ENCODE peak calls at places on chromosomes 6 and 20, in five cellular contexts. U is A549, O is H1, V is HepG2, B is K562. H is an unnamed sample.

GRCh38 chr6:167787896-167788530 is 38.7 kb upstream of the AFDN start:
- DNase-seq in B (peak; percentile 34), V (no peak), O (no peak), U (no peak), H (no peak)

GRCh38 chr6:106735828-106736227 is 106.5 kb downstream of the QRSL1 start:
- DNase-seq in U (no peak), O (no peak), V (no peak), B (no peak), H (no peak)

GRCh38 chr6:119322715-119323350 is 26.7 kb downstream of the MAN1A1 start:
- DNase-seq in O (no peak), B (no peak), V (no peak), U (no peak), H (no peak)

GRCh38 chr6:157681041-157681650 is 141.9 kb upstream of the SNX9 start:
- DNase-seq in B (no peak), V (no peak), O (no peak), U (no peak), H (no peak)

GRCh38 chr6:106966229-106966628 is 8.3 kb downstream of the CD24 start:
- DNase-seq in V (no peak), O (no peak), U (peak; percentile 13), B (peak; percentile 11), H (no peak)

GRCh38 chr6:126628125-126628524 is 288.2 kb downstream of the CENPW start:
- DNase-seq in U (peak; percentile 11), V (no peak), B (no peak), O (no peak), H (no peak)

GRCh38 chr6:96520851-96521115 is 823 bp upstream of the UFL1 start:
- DNase-seq in B (peak; percentile 47), U (no peak), O (no peak), V (no peak), H (no peak)

GRCh38 chr6:146850981-146851380 is 252.2 kb downstream of the ADGB start:
- DNase-seq in V (no peak), B (no peak), O (no peak), U (no peak), H (no peak)

GRCh38 chr6:36963451-36964290 is 9.1 kb downstream of the PI16 start:
- DNase-seq in O (peak; percentile 62), V (no peak), U (no peak), B (no peak), H (peak; percentile 21)

GRCh38 chr6:168123165-168123911 is 44.3 kb upstream of the FRMD1 start:
- DNase-seq in B (no peak), U (no peak), O (no peak), V (no peak), H (no peak)

GRCh38 chr6:30483677-30484279 is 5.5 kb upstream of the HLA-E start:
- DNase-seq in O (no peak), U (peak; percentile 61), V (peak; percentile 66), B (peak; percentile 83), H (no peak)

GRCh38 chr6:49506569-49507111 is 6.9 kb downstream of the GLYATL3 start:
- DNase-seq in O (no peak), B (no peak), U (peak; percentile 6), V (peak; percentile 90), H (no peak)

GRCh38 chr20:1302578-1303541 is 26.1 kb downstream of the SDCBP2 start:
- DNase-seq in U (no peak), O (no peak), V (no peak), B (peak; percentile 10), H (no peak)

GRCh38 chr6:22737331-22737730 is 168.0 kb downstream of the HDGFL1 start:
- DNase-seq in O (peak; percentile 70), V (no peak), B (peak; percentile 2), U (peak; percentile 34), H (peak; percentile 67)

GRCh38 chr20:63234693-63235398 is 859 bp upstream of the BIRC7 start:
- DNase-seq in U (peak; percentile 78), B (peak; percentile 50), O (peak; percentile 85), V (peak; percentile 60), H (peak; percentile 82)

GRCh38 chr6:90290991-90291390 is 5.7 kb downstream of the BACH2 start:
- DNase-seq in B (no peak), U (no peak), V (no peak), O (no peak), H (no peak)

GRCh38 chr6:138242987-138243592 is 24.8 kb upstream of the PBOV1 start:
- DNase-seq in O (no peak), B (no peak), U (no peak), V (no peak), H (no peak)

GRCh38 chr20:55415567-55416142 is 589.7 kb downstream of the CBLN4 start:
- DNase-seq in V (peak; percentile 21), B (no peak), O (no peak), U (peak; percentile 13), H (no peak)

GRCh38 chr20:63622096-63622495 is 4.8 kb downstream of the GMEB2 start:
- DNase-seq in V (no peak), U (no peak), O (no peak), B (no peak), H (no peak)

GRCh38 chr6:32198866-32199265 is 6.4 kb upstream of the GPSM3 start:
- DNase-seq in B (no peak), O (no peak), V (no peak), U (no peak), H (no peak)

GRCh38 chr6:11601776-11602605 is 64.4 kb downstream of the TMEM170B start:
- DNase-seq in O (no peak), B (no peak), V (no peak), U (peak; percentile 22), H (peak; percentile 45)

GRCh38 chr6:118677193-118677592 is 25.8 kb upstream of the CEP85L start:
- DNase-seq in V (no peak), B (peak; percentile 52), U (no peak), O (no peak), H (no peak)

GRCh38 chr6:134846031-134846430 is 103.9 kb downstream of the ALDH8A1 start:
- DNase-seq in B (no peak), O (no peak), V (no peak), U (no peak), H (no peak)

GRCh38 chr6:52603000-52603795 is 26.3 kb upstream of the TRAM2 start:
- DNase-seq in O (no peak), U (no peak), V (no peak), B (peak; percentile 43), H (no peak)

GRCh38 chr20:20820104-20820503 is 107.7 kb upstream of the RALGAPA2 start:
- DNase-seq in U (peak; percentile 36), B (peak; percentile 41), V (peak; percentile 68), O (peak; percentile 69), H (peak; percentile 67)

GRCh38 chr6:10719386-10720228 is 3.3 kb upstream of the TMEM14C start:
- DNase-seq in V (peak; percentile 72), U (no peak), B (no peak), O (no peak), H (no peak)

GRCh38 chr20:37347891-37348642 is 2.1 kb downstream of the SRC start:
- DNase-seq in V (no peak), O (no peak), B (no peak), U (no peak), H (no peak)

GRCh38 chr20:11452326-11452725 is 465.4 kb upstream of the BTBD3 start:
- DNase-seq in U (no peak), B (no peak), O (no peak), V (no peak), H (no peak)

GRCh38 chr6:33782561-33782960 is 6.4 kb downstream of the LEMD2 start:
- DNase-seq in B (no peak), V (no peak), U (no peak), O (no peak), H (no peak)

GRCh38 chr6:90859612-90860011 is 272.7 kb upstream of the MAP3K7 start:
- DNase-seq in O (no peak), B (peak; percentile 5), U (peak; percentile 22), V (no peak), H (peak; percentile 13)

GRCh38 chr20:23039885-23040508 is 4.9 kb downstream of the SSTR4 start:
- DNase-seq in B (no peak), V (no peak), O (no peak), U (no peak), H (no peak)

GRCh38 chr6:4282926-4283325 is 147.6 kb upstream of the ECI2 start:
- DNase-seq in V (no peak), B (no peak), U (no peak), O (no peak), H (no peak)
- TF ChIP-seq MAX in V (no peak), B (no peak), U (no peak), O (no peak), H (no peak)

DNA sequence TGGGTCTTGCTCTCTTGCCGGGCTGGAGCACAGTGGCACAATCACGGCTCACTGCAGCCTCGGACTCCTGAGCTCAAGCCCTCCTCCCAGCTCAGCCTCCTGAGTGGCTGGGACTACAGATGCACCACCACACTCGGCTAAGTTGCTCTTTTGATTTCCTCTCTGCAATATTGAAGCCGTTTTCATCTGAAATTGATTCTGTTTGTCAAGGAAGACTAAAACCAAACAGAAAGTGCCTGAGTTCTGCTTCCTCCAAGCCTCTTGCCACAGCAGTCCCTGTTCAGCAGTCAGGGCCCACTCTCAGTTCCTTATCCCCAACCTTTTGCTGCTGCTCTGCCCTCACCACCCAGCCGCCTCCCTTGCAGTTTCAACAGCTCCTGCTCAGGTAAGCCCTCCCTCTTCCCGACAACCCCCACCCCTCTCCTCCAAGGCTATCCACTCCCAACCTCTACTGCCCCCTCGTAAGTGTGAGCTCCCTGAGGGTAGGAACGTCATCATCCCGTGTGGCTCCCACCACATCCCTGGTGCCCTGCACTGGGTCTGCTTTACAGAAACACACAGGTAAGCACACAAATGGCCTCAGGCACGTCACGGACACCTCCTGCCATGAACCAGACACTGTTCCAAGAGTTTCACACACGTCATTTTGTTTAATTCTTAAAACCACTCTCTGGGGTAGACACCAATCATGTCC is 70.7 kb upstream of the TAB2 start:
- DNase-seq in U (no peak), O (no peak), V (no peak), B (no peak), H (no peak)
- TF ChIP-seq JUN in U (no peak), O (no peak), V (no peak), B (no peak), H (no peak)

GRCh38 chr6:69232506-69233194 is 564.2 kb downstream of the LMBRD1 start:
- DNase-seq in V (peak; percentile 15), B (peak; percentile 72), U (peak; percentile 43), O (peak; percentile 86), H (peak; percentile 84)
- TF ChIP-seq MAX in V (peak; percentile 71), B (no peak), U (peak; percentile 40), O (peak; percentile 93), H (peak; percentile 90)

GRCh38 chr20:10178091-10178490 is 40.5 kb upstream of the SNAP25 start:
- DNase-seq in O (no peak), V (no peak), B (no peak), U (no peak), H (no peak)

GRCh38 chr20:10172998-10173655 is 45.5 kb upstream of the SNAP25 start:
- DNase-seq in V (no peak), B (no peak), O (no peak), U (peak; percentile 12), H (no peak)

GRCh38 chr20:10179574-10180298 is 38.9 kb upstream of the SNAP25 start:
- DNase-seq in U (peak; percentile 49), B (no peak), O (peak; percentile 52), V (peak; percentile 19), H (peak; percentile 47)

GRCh38 chr20:10178727-10179313 is 39.8 kb upstream of the SNAP25 start:
- DNase-seq in B (no peak), O (no peak), V (no peak), U (no peak), H (no peak)

GRCh38 chr20:10177326-10177725 is 41.3 kb upstream of the SNAP25 start:
- DNase-seq in U (no peak), B (no peak), O (no peak), V (no peak), H (no peak)
- TF ChIP-seq JUN in U (no peak), B (no peak), O (no peak), V (no peak), H (no peak)